ENCODE peak calls at places on chromosomes 5 and 9, in nine cellular contexts. M, A, P, S, V, O, R, K and W are unnamed samples.

GRCh38 chr5:125065114-125065513 is 318.7 kb upstream of the ZNF608 start:
- DNase-seq in M (no peak), A (no peak), P (no peak), S (no peak), V (no peak), O (no peak), R (no peak), K (no peak), W (no peak)

GRCh38 chr5:141001854-141002666 is 35.8 kb downstream of the PCDHAC2 start:
- DNase-seq in M (peak; percentile 15), A (peak; percentile 79), P (no peak), S (no peak), V (no peak), O (no peak), R (no peak), K (no peak), W (no peak)

GRCh38 chr9:254516-254915 is 39.9 kb downstream of the DOCK8 start:
- DNase-seq in M (no peak), A (no peak), P (no peak), S (no peak), V (no peak), O (no peak), R (no peak), K (no peak), W (no peak)

GRCh38 chr9:68538200-68538599 is 2.5 kb downstream of the TMEM252 start:
- DNase-seq in M (no peak), A (peak; percentile 5), P (no peak), S (no peak), V (no peak), O (peak; percentile 70), R (no peak), K (no peak), W (no peak)

GRCh38 chr5:75023368-75024159 is 28.8 kb downstream of the GCNT4 start:
- DNase-seq in M (no peak), A (no peak), P (no peak), S (no peak), V (no peak), O (no peak), R (no peak), K (peak; percentile 37), W (no peak)

GRCh38 chr5:127029513-127030258 is 672 bp downstream of the MARCHF3 start:
- DNase-seq in M (peak; percentile 74), A (peak; percentile 82), P (peak; percentile 69), S (no peak), V (peak; percentile 63), O (peak; percentile 70), R (peak; percentile 74), K (peak; percentile 50), W (peak; percentile 89)

GRCh38 chr5:139974661-139975060 is 68.4 kb downstream of the NRG2 start:
- DNase-seq in M (no peak), A (no peak), P (no peak), S (no peak), V (no peak), O (no peak), R (no peak), K (no peak), W (peak; percentile 11)

GRCh38 chr9:21656776-21657637 is 145.4 kb upstream of the MTAP start:
- DNase-seq in M (peak; percentile 78), A (peak; percentile 94), P (no peak), S (no peak), V (no peak), O (no peak), R (peak; percentile 93), K (no peak), W (peak; percentile 43)

GRCh38 chr9:130118841-130119520 is 53.2 kb upstream of the NCS1 start:
- DNase-seq in M (peak; percentile 71), A (peak; percentile 19), P (no peak), S (no peak), V (no peak), O (no peak), R (no peak), K (no peak), W (no peak)

GRCh38 chr5:111781200-111781599 is 24.2 kb upstream of the NREP start:
- DNase-seq in M (no peak), A (peak; percentile 28), P (no peak), S (no peak), V (no peak), O (peak; percentile 54), R (peak; percentile 57), K (no peak), W (no peak)

GRCh38 chr9:37920471-37921167 is 16.7 kb upstream of the SLC25A51 start:
- DNase-seq in M (no peak), A (no peak), P (no peak), S (no peak), V (peak; percentile 44), O (no peak), R (no peak), K (peak; percentile 10), W (no peak)

GRCh38 chr5:88799976-88800375 is 83.0 kb downstream of the MEF2C start:
- DNase-seq in M (no peak), A (no peak), P (no peak), S (no peak), V (no peak), O (no peak), R (no peak), K (no peak), W (no peak)

GRCh38 chr9:36008774-36009300 is 27.9 kb upstream of the RECK start:
- DNase-seq in M (peak; percentile 91), A (peak; percentile 78), P (peak; percentile 68), S (peak; percentile 49), V (peak; percentile 81), O (peak; percentile 64), R (peak; percentile 78), K (peak; percentile 62), W (peak; percentile 84)

GRCh38 chr9:118000581-118000980 is 296.4 kb downstream of the TLR4 start:
- DNase-seq in M (no peak), A (peak; percentile 8), P (no peak), S (no peak), V (no peak), O (no peak), R (no peak), K (no peak), W (no peak)

GRCh38 chr5:144169904-144170275 is 569 bp downstream of the YIPF5 start:
- DNase-seq in M (no peak), A (no peak), P (no peak), S (no peak), V (no peak), O (no peak), R (no peak), K (no peak), W (no peak)

GRCh38 chr5:14696057-14696456 is 31.5 kb downstream of the OTULIN start:
- DNase-seq in M (no peak), A (no peak), P (no peak), S (no peak), V (no peak), O (no peak), R (no peak), K (no peak), W (no peak)

GRCh38 chr9:124286292-124286931 is 28.7 kb downstream of the NEK6 start:
- DNase-seq in M (peak; percentile 79), A (peak; percentile 61), P (peak; percentile 85), S (no peak), V (peak; percentile 88), O (no peak), R (peak; percentile 85), K (peak; percentile 69), W (peak; percentile 99)

GRCh38 chr9:96509848-96510247 is 59.9 kb downstream of the HABP4 start:
- DNase-seq in M (no peak), A (no peak), P (no peak), S (no peak), V (no peak), O (no peak), R (no peak), K (no peak), W (no peak)

GRCh38 chr5:68369436-68370125 is 154.0 kb downstream of the PIK3R1 start:
- DNase-seq in M (no peak), A (no peak), P (peak; percentile 43), S (no peak), V (peak; percentile 82), O (no peak), R (no peak), K (peak; percentile 49), W (no peak)

GRCh38 chr9:71741841-71742648 is 26.3 kb downstream of the CEMIP2 start:
- DNase-seq in M (no peak), A (no peak), P (no peak), S (no peak), V (no peak), O (no peak), R (peak; percentile 78), K (no peak), W (no peak)

GRCh38 chr5:127068771-127069330 is 4.5 kb downstream of the C5orf63 start:
- DNase-seq in M (no peak), A (peak; percentile 74), P (no peak), S (no peak), V (no peak), O (no peak), R (peak; percentile 92), K (no peak), W (no peak)

GRCh38 chr9:77897292-77897691 is 134.3 kb downstream of the GNAQ start:
- DNase-seq in M (no peak), A (peak; percentile 10), P (no peak), S (no peak), V (peak; percentile 22), O (no peak), R (peak; percentile 40), K (no peak), W (peak; percentile 24)

GRCh38 chr5:32455311-32455710 is 10.8 kb upstream of the ZFR start:
- DNase-seq in M (no peak), A (no peak), P (no peak), S (no peak), V (no peak), O (no peak), R (no peak), K (no peak), W (no peak)

GRCh38 chr9:89461302-89461701 is 36.6 kb downstream of the SEMA4D start:
- DNase-seq in M (peak; percentile 60), A (peak; percentile 80), P (no peak), S (peak; percentile 13), V (no peak), O (no peak), R (peak; percentile 56), K (no peak), W (peak; percentile 46)